ENCODE peak calls at places on chromosomes 1 and 21, in seven cellular contexts. One of them, this sample, is unnamed.

GRCh38 chr21:15289896-15290841 is 225.4 kb upstream of the NRIP1 start:
- DNase-seq in upper lobe of left lung: peak
- DNase-seq in Panc1: no peak
- DNase-seq in transverse colon: peak
- DNase-seq in stomach: peak
- DNase-seq in GM12892: no peak
- DNase-seq in sigmoid colon: peak
- DNase-seq in this sample: peak

GRCh38 chr1:232507571-232507970 is 122.4 kb downstream of the SIPA1L2 start:
- DNase-seq in upper lobe of left lung: no peak
- DNase-seq in Panc1: no peak
- DNase-seq in transverse colon: no peak
- DNase-seq in stomach: no peak
- DNase-seq in GM12892: no peak
- DNase-seq in sigmoid colon: no peak
- DNase-seq in this sample: no peak

GRCh38 chr1:83822206-83822605 is 176.7 kb downstream of the TTLL7 start:
- DNase-seq in upper lobe of left lung: no peak
- DNase-seq in Panc1: no peak
- DNase-seq in transverse colon: no peak
- DNase-seq in stomach: no peak
- DNase-seq in GM12892: no peak
- DNase-seq in sigmoid colon: no peak
- DNase-seq in this sample: no peak

GRCh38 chr1:171221665-171222591 is 26.4 kb upstream of the FMO1 start:
- DNase-seq in upper lobe of left lung: no peak
- DNase-seq in Panc1: no peak
- DNase-seq in transverse colon: no peak
- DNase-seq in stomach: no peak
- DNase-seq in GM12892: no peak
- DNase-seq in sigmoid colon: no peak
- DNase-seq in this sample: no peak

GRCh38 chr1:32939655-32940371 is 24.8 kb downstream of the RNF19B start:
- DNase-seq in upper lobe of left lung: peak
- DNase-seq in Panc1: no peak
- DNase-seq in transverse colon: peak
- DNase-seq in stomach: no peak
- DNase-seq in GM12892: no peak
- DNase-seq in sigmoid colon: no peak
- DNase-seq in this sample: no peak

GRCh38 chr1:20252587-20252986 is 38.1 kb upstream of the VWA5B1 start:
- DNase-seq in upper lobe of left lung: no peak
- DNase-seq in Panc1: no peak
- DNase-seq in transverse colon: no peak
- DNase-seq in stomach: no peak
- DNase-seq in GM12892: no peak
- DNase-seq in sigmoid colon: no peak
- DNase-seq in this sample: no peak

GRCh38 chr1:89100366-89100765 is 25.5 kb downstream of the GBP2 start:
- DNase-seq in upper lobe of left lung: no peak
- DNase-seq in Panc1: no peak
- DNase-seq in transverse colon: no peak
- DNase-seq in stomach: no peak
- DNase-seq in GM12892: no peak
- DNase-seq in sigmoid colon: no peak
- DNase-seq in this sample: no peak

GRCh38 chr1:155974208-155975165 is 3.9 kb downstream of the ARHGEF2 start:
- DNase-seq in upper lobe of left lung: no peak
- DNase-seq in Panc1: no peak
- DNase-seq in transverse colon: no peak
- DNase-seq in stomach: no peak
- DNase-seq in GM12892: no peak
- DNase-seq in sigmoid colon: no peak
- DNase-seq in this sample: no peak

GRCh38 chr1:189205863-189206262 is 1271.8 kb downstream of the BRINP3 start:
- DNase-seq in upper lobe of left lung: no peak
- DNase-seq in Panc1: no peak
- DNase-seq in transverse colon: no peak
- DNase-seq in stomach: no peak
- DNase-seq in GM12892: no peak
- DNase-seq in sigmoid colon: no peak
- DNase-seq in this sample: no peak

GRCh38 chr1:185568155-185569123 is 165.8 kb upstream of the HMCN1 start:
- DNase-seq in upper lobe of left lung: no peak
- DNase-seq in Panc1: no peak
- DNase-seq in transverse colon: no peak
- DNase-seq in stomach: no peak
- DNase-seq in GM12892: no peak
- DNase-seq in sigmoid colon: no peak
- DNase-seq in this sample: no peak

GRCh38 chr1:235074335-235075120 is 54.1 kb downstream of the TOMM20 start:
- DNase-seq in upper lobe of left lung: peak
- DNase-seq in Panc1: no peak
- DNase-seq in transverse colon: peak
- DNase-seq in stomach: peak
- DNase-seq in GM12892: no peak
- DNase-seq in sigmoid colon: peak
- DNase-seq in this sample: peak

GRCh38 chr1:24888061-24888970 is 41.8 kb downstream of the RUNX3 start:
- DNase-seq in upper lobe of left lung: no peak
- DNase-seq in Panc1: no peak
- DNase-seq in transverse colon: peak
- DNase-seq in stomach: peak
- DNase-seq in GM12892: no peak
- DNase-seq in sigmoid colon: peak
- DNase-seq in this sample: no peak

GRCh38 chr1:83725735-83726360 is 273.1 kb downstream of the TTLL7 start:
- DNase-seq in upper lobe of left lung: no peak
- DNase-seq in Panc1: no peak
- DNase-seq in transverse colon: no peak
- DNase-seq in stomach: no peak
- DNase-seq in GM12892: no peak
- DNase-seq in sigmoid colon: no peak
- DNase-seq in this sample: no peak

GRCh38 chr1:151047925-151048644 is 534 bp downstream of the C1orf56 start:
- DNase-seq in upper lobe of left lung: peak
- DNase-seq in Panc1: no peak
- DNase-seq in transverse colon: peak
- DNase-seq in stomach: peak
- DNase-seq in GM12892: peak
- DNase-seq in sigmoid colon: peak
- DNase-seq in this sample: peak
- TF ChIP-seq POLR2AphosphoS5 in upper lobe of left lung: no peak
- TF ChIP-seq POLR2AphosphoS5 in Panc1: no peak
- TF ChIP-seq POLR2AphosphoS5 in transverse colon: no peak
- TF ChIP-seq POLR2AphosphoS5 in stomach: peak
- TF ChIP-seq POLR2AphosphoS5 in GM12892: peak
- TF ChIP-seq POLR2AphosphoS5 in sigmoid colon: peak
- TF ChIP-seq POLR2AphosphoS5 in this sample: peak

GRCh38 chr1:248850124-248850523 is 8.8 kb downstream of the ZNF692 start:
- DNase-seq in upper lobe of left lung: no peak
- DNase-seq in Panc1: no peak
- DNase-seq in transverse colon: no peak
- DNase-seq in stomach: no peak
- DNase-seq in GM12892: no peak
- DNase-seq in sigmoid colon: no peak
- DNase-seq in this sample: no peak
- TF ChIP-seq POLR2AphosphoS5 in upper lobe of left lung: no peak
- TF ChIP-seq POLR2AphosphoS5 in Panc1: no peak
- TF ChIP-seq POLR2AphosphoS5 in transverse colon: no peak
- TF ChIP-seq POLR2AphosphoS5 in stomach: no peak
- TF ChIP-seq POLR2AphosphoS5 in GM12892: no peak
- TF ChIP-seq POLR2AphosphoS5 in sigmoid colon: no peak
- TF ChIP-seq POLR2AphosphoS5 in this sample: no peak

DNA sequence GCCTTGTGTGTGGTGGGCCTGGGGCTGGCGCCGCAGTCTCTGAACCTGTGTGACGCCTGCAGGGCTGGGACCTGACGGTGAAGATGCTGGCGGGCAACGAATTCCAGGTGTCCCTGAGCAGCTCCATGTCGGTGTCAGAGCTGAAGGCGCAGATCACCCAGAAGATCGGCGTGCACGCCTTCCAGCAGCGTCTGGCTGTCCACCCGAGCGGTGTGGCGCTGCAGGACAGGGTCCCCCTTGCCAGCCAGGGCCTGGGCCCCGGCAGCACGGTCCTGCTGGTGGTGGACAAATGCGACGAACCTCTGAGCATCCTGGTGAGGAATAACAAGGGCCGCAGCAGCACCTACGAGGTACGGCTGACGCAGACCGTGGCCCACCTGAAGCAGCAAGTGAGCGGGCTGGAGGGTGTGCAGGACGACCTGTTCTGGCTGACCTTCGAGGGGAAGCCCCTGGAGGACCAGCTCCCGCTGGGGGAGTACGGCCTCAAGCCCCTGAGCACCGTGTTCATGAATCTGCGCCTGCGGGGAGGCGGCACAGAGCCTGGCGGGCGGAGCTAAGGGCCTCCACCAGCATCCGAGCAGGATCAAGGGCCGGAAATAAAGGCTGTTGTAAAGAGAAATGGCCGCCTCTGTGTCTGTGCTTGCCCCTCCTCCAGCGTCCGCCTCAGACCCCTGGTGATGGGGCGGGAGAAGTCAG is 773 bp downstream of the ISG15 start:
- DNase-seq in upper lobe of left lung: no peak
- DNase-seq in Panc1: no peak
- DNase-seq in transverse colon: no peak
- DNase-seq in stomach: peak
- DNase-seq in GM12892: no peak
- DNase-seq in sigmoid colon: peak
- DNase-seq in this sample: no peak
- TF ChIP-seq POLR2AphosphoS5 in upper lobe of left lung: no peak
- TF ChIP-seq POLR2AphosphoS5 in Panc1: no peak
- TF ChIP-seq POLR2AphosphoS5 in transverse colon: no peak
- TF ChIP-seq POLR2AphosphoS5 in stomach: no peak
- TF ChIP-seq POLR2AphosphoS5 in GM12892: no peak
- TF ChIP-seq POLR2AphosphoS5 in sigmoid colon: no peak
- TF ChIP-seq POLR2AphosphoS5 in this sample: no peak

DNA sequence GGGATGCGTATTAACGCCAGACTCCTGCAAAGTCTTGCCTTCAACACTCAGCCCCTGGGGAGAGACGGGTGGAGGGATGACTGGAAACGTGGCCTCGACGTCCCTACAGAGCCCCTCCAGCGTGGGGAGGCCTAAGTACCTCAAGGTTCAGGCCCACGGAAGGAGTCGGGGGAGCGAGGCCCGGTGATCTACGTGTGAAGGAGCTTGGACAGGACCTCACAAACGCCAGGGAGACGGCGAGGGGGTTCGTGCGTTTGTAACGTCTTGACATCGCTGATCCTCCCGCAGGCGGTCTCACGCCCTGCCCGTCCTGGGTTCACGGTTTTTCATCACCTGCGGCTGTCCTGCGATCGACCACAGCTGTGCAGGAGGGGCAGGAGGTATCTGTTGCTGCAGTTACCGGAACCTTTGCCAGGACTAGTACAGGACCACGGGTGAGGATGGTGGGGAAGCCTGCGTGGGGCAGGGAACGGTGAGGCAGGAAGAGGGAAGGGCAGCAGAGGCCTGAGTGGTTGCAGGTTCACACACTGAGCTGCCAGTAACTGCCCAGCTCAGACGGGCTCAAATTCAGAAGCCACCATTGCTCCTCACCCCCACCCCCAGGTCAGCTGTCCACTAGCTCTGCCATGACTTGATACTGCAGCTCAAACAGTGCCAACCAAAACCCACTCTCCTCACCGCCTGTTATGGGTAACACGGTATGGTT is 888 bp upstream of the CCNL2 start:
- DNase-seq in upper lobe of left lung: no peak
- DNase-seq in Panc1: no peak
- DNase-seq in transverse colon: no peak
- DNase-seq in stomach: no peak
- DNase-seq in GM12892: no peak
- DNase-seq in sigmoid colon: no peak
- DNase-seq in this sample: no peak
- TF ChIP-seq POLR2AphosphoS5 in upper lobe of left lung: no peak
- TF ChIP-seq POLR2AphosphoS5 in Panc1: peak
- TF ChIP-seq POLR2AphosphoS5 in transverse colon: no peak
- TF ChIP-seq POLR2AphosphoS5 in stomach: peak
- TF ChIP-seq POLR2AphosphoS5 in GM12892: no peak
- TF ChIP-seq POLR2AphosphoS5 in sigmoid colon: no peak
- TF ChIP-seq POLR2AphosphoS5 in this sample: no peak